ENCODE peak calls at places on chromosome 5, in four cellular contexts. D is CD8-positive, alpha-beta memory T cell; U is lung; I is MM.1S. S is an unnamed sample. For H3K4me1, the result is how much of the 10 kb centered on the place peaks cover.

GRCh38 chr5:39714036-39714698 is 289.4 kb upstream of the DAB2 start:
- DNase-seq in D (peak), U (no peak), I (peak), S (peak)

GRCh38 chr5:53419247-53419646 is 61.2 kb upstream of the FST start:
- DNase-seq in D (no peak), U (no peak), I (no peak), S (no peak)

GRCh38 chr5:138726848-138727247 is 26.4 kb upstream of the CTNNA1 start:
- DNase-seq in D (no peak), U (no peak), I (peak), S (no peak)

GRCh38 chr5:58261605-58262004 is 198.3 kb downstream of the PLK2 start:
- DNase-seq in D (no peak), U (no peak), I (no peak), S (no peak)

GRCh38 chr5:50665091-50665490 is 1.3 kb upstream of the PARP8 start:
- DNase-seq in D (no peak), U (no peak), I (no peak), S (no peak)

GRCh38 chr5:110092955-110093785 is 403.4 kb downstream of the MAN2A1 start:
- DNase-seq in D (no peak), U (no peak), I (no peak), S (no peak)

GRCh38 chr5:31638286-31638685 is 645 bp upstream of the PDZD2 start:
- DNase-seq in D (no peak), U (no peak), I (no peak), S (no peak)

GRCh38 chr5:140157032-140157781 is 17.8 kb upstream of the CYSTM1 start:
- DNase-seq in D (peak), U (peak), I (peak), S (no peak)

GRCh38 chr5:81779125-81779934 is 28.4 kb upstream of the SSBP2 start:
- DNase-seq in D (peak), U (peak), I (peak), S (no peak)

GRCh38 chr5:56340196-56340980 is 107.3 kb upstream of the ANKRD55 start:
- DNase-seq in D (no peak), U (no peak), I (no peak), S (no peak)

GRCh38 chr5:126445502-126446174 is 22.4 kb downstream of the GRAMD2B start:
- DNase-seq in D (no peak), U (no peak), I (no peak), S (no peak)

GRCh38 chr5:145811834-145812625 is 23.1 kb downstream of the PRELID2 start:
- DNase-seq in D (no peak), U (no peak), I (no peak), S (no peak)

GRCh38 chr5:54909126-54909525 is 76.3 kb downstream of the ESM1 start:
- DNase-seq in D (no peak), U (no peak), I (no peak), S (no peak)

GRCh38 chr5:180329138-180329435 is 24.0 kb downstream of the GFPT2 start:
- DNase-seq in D (no peak), U (no peak), I (no peak), S (no peak)

GRCh38 chr5:150630459-150631325 is 9.8 kb upstream of the SYNPO start:
- DNase-seq in D (no peak), U (no peak), I (no peak), S (no peak)

GRCh38 chr5:116157902-116158301 is 73.1 kb downstream of the COMMD10 start:
- DNase-seq in D (no peak), U (no peak), I (no peak), S (no peak)

GRCh38 chr5:39213437-39214207 is 5.7 kb downstream of the FYB1 start:
- DNase-seq in D (peak), U (no peak), I (no peak), S (no peak)

GRCh38 chr5:60333103-60333502 is 366.9 kb downstream of the DEPDC1B start:
- DNase-seq in D (no peak), U (no peak), I (no peak), S (no peak)
- H3K27ac ChIP-seq in D (no peak), U (no peak), I (no peak), S (no peak)

DNA sequence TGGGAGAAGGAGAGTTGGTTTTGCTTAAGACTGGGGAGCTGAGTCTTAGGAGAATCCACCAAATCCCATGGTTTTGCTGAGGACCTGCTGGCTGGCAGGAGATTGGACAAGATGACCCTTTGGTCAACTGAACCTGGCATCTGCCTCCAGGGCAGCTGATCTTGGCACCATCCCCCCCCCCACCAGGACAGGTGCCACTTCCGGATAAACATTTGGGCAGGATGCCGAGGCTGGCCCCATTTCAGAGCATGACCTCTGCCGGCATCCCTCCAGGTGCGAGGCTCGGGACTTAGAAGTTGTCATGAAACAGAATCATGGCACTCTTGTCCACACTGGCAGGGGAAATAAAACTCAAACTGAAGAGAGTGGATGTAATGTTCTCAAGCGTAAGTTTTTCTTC is 165.6 kb downstream of the MACROH2A1 start:
- DNase-seq in D (no peak), U (no peak), I (no peak), S (no peak)
- H3K4me1 ChIP-seq in D (under half), U (under half), I (under half), S (under half)

GRCh38 chr5:15007549-15008142 is 136.1 kb upstream of the ANKH start:
- DNase-seq in D (no peak), U (no peak), I (no peak), S (no peak)

GRCh38 chr5:15008476-15008875 is 136.9 kb upstream of the ANKH start:
- DNase-seq in D (no peak), U (peak), I (no peak), S (no peak)

GRCh38 chr5:15008911-15009310 is 137.3 kb upstream of the ANKH start:
- DNase-seq in D (no peak), U (no peak), I (no peak), S (no peak)

GRCh38 chr5:15010936-15011335 is 139.4 kb upstream of the ANKH start:
- DNase-seq in D (no peak), U (no peak), I (no peak), S (no peak)

DNA sequence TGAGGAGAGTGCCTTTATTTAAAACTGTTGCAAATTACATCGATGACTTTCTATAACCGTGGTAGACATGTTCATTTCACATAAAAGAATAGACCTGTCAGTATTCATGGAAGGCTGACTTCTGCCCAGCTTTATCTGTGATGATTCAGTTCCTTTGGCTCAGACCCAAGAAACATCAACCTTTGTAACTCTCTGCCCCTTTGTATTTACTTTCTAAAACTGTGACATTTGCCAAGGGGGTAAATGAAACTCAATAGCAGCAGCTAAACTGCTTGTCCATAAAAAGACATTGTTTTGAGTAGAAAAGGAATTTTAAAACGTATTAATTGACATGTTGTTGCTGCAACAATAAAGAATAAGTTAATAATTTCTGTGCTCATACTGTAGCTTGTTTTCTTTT is 137.8 kb upstream of the ANKH start:
- DNase-seq in D (no peak), U (no peak), I (no peak), S (no peak)
- H3K27ac ChIP-seq in D (no peak), U (no peak), I (no peak), S (no peak)

GRCh38 chr5:59293700-59294099 is 599.8 kb downstream of the PDE4D start:
- DNase-seq in D (no peak), U (no peak), I (no peak), S (no peak)
- H3K4me1 ChIP-seq in D (under half), U (under half), I (under half), S (under half)

GRCh38 chr5:102922839-102923477 is 167.9 kb downstream of the PAM start:
- DNase-seq in D (no peak), U (no peak), I (no peak), S (no peak)
- H3K27ac ChIP-seq in D (no peak), U (no peak), I (no peak), S (no peak)

GRCh38 chr5:14444161-14444560 is 137.4 kb upstream of the OTULINL start:
- DNase-seq in D (no peak), U (no peak), I (no peak), S (no peak)
- H3K4me1 ChIP-seq in D (under half), U (under half), I (under half), S (under half)

DNA sequence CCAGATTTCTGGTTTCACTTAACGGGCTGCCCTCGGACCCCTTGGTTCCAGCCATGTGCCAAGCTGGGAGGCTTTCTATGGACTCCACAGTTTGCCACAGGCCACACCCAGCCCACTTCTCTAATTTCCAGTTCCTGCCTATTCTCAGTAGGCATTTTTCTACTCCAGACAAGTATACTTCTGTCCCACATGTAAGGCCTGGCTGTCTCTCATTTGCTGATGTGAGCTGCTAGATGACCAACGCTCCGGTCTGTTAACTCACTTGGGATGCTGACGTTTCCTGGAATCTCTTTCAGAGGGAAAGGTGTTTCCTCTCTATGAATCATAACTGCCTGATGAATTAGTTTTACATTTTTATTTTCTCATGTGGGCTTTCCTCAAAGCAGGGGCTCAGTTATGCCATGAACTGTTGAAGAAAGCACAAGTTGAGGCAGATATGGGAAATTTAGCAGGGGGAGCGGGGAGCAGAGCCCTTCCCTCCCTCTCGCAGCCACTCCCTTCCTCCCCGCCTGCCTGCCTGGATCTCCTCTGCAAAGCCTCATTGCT is 36.3 kb downstream of the ERGIC1 start:
- DNase-seq in D (no peak), U (peak), I (no peak), S (no peak)
- H3K27ac ChIP-seq in D (no peak), U (peak), I (no peak), S (no peak)

GRCh38 chr5:73641811-73642210 is 15.8 kb downstream of the ARHGEF28 start:
- DNase-seq in D (no peak), U (no peak), I (no peak), S (no peak)
- H3K4me1 ChIP-seq in D (under half), U (under half), I (under half), S (under half)

GRCh38 chr5:42552597-42552996 is 129.4 kb downstream of the GHR start:
- DNase-seq in D (no peak), U (no peak), I (no peak), S (no peak)

GRCh38 chr5:42557689-42558088 is 134.4 kb downstream of the GHR start:
- DNase-seq in D (no peak), U (no peak), I (no peak), S (no peak)

GRCh38 chr5:42555797-42556196 is 132.6 kb downstream of the GHR start:
- DNase-seq in D (no peak), U (no peak), I (no peak), S (no peak)

GRCh38 chr5:42555010-42555409 is 131.8 kb downstream of the GHR start:
- DNase-seq in D (no peak), U (no peak), I (no peak), S (no peak)

DNA sequence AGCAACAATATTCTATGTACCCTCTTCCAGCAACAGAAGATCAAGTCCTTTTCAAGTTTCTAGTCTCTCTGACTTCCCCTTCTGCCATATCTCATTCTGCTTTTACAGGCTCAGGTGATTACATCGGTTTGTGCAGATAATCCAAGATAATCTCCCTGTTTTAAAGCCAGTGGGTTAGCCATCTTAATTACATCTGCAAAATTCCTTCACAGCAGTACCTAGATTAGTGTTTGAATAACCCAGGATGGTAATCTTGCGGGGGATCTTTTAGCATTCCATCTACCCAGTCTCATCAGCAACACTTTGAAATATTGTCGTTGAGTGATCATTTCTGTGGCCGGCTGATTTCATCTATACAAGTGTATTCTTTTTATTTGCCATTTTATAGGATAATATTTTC is 130.2 kb downstream of the GHR start:
- DNase-seq in D (no peak), U (no peak), I (no peak), S (no peak)
- H3K27ac ChIP-seq in D (no peak), U (no peak), I (no peak), S (no peak)

DNA sequence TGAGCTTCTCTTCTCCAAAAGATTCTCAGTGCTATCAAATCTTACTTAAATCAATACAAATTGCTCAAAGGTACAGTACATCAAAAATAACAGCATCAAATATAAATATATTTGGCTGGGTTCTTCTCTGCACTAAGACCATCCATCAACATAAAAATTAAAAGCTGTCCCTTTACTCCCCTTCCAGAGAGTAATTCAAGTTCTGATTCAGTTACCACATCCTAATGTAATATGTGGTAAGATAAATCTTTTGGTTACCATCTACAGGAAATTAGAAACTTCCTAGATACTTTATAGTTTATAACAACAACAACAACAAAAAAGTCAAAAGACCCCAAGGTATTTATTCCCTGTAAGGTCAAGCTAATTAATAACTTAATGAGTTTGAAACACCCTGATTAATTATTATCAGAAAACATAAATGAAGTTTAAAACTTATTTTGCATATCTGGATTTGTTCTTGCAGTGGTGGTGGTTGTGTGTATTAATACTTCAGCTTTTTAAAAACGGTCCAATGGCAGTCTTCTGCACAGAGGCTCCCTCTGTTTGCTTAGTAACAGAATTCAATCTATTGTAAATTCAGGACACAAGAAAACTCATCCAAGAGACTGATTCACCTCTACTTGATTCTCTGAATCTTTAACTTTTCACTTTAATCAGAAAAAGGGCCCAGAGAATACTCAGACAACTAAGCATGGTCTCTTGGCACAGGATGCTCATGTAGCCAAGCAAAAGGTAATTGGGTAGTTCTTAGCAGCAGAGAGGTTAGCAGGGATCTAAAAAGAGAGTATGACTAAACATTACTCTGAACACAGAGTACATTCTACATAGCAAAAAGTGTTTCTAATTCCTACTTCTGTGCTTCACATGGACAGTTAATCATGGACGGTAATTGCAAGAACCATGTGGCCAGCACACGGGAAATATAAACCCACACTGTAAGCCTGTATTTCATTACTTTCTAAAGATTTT is 20.1 kb downstream of the DIAPH1 start:
- DNase-seq in D (no peak), U (no peak), I (no peak), S (no peak)
- H3K4me1 ChIP-seq in D (half or more), U (under half), I (under half), S (under half)

S was measured in iPS DF 6.9.